ENCODE peak calls at places on chromosomes 6 and 20, in eight cellular contexts. V, F, W, O, K, C, U and J are unnamed samples.

GRCh38 chr20:61940976-61941720 is 124.5 kb downstream of the TAF4 start:
- DNase-seq in U (no peak), V (no peak), O (no peak), F (peak), W (no peak), K (no peak), C (no peak), J (no peak)

GRCh38 chr6:151209071-151209831 is 30.5 kb upstream of the AKAP12 start:
- DNase-seq in K (no peak), U (no peak), W (peak), F (no peak), C (peak), V (peak), O (no peak), J (no peak)

GRCh38 chr6:90139272-90139817 is 157.3 kb downstream of the BACH2 start:
- DNase-seq in K (no peak), F (no peak), V (no peak), C (no peak), W (no peak), O (no peak), U (no peak), J (no peak)

GRCh38 chr20:3174442-3175263 is 1.3 kb upstream of the LZTS3 start:
- DNase-seq in O (no peak), K (no peak), W (peak), U (peak), C (peak), F (no peak), V (peak), J (no peak)

GRCh38 chr6:48826884-48827701 is 636.0 kb downstream of the MMUT start:
- DNase-seq in W (no peak), K (no peak), U (peak), C (peak), O (peak), F (peak), V (peak), J (no peak)

GRCh38 chr6:75458895-75459294 is 34.7 kb downstream of the FILIP1 start:
- DNase-seq in C (no peak), O (no peak), U (no peak), F (no peak), V (peak), K (no peak), W (no peak), J (no peak)

GRCh38 chr6:43990627-43991619 is 136.3 kb downstream of the MRPL14 start:
- DNase-seq in W (peak), F (peak), C (peak), U (no peak), V (peak), K (no peak), O (no peak), J (no peak)

GRCh38 chr20:53447271-53447670 is 146.4 kb downstream of the ZNF217 start:
- DNase-seq in O (no peak), W (no peak), C (no peak), F (no peak), V (no peak), K (no peak), U (no peak), J (no peak)

GRCh38 chr6:158663465-158664167 is 13.8 kb downstream of the SYTL3 start:
- DNase-seq in W (no peak), O (no peak), V (no peak), F (no peak), C (no peak), K (no peak), U (peak), J (no peak)

GRCh38 chr20:32455901-32456701 is 98.0 kb downstream of the ASXL1 start:
- DNase-seq in C (no peak), W (no peak), F (no peak), O (no peak), K (no peak), V (no peak), U (no peak), J (no peak)

GRCh38 chr20:32457476-32457986 is 99.4 kb downstream of the ASXL1 start:
- DNase-seq in W (peak), F (peak), C (peak), V (peak), K (no peak), O (peak), U (no peak), J (no peak)

GRCh38 chr20:32458061-32458836 is 100.1 kb downstream of the ASXL1 start:
- DNase-seq in F (no peak), V (no peak), W (no peak), C (no peak), K (no peak), U (no peak), O (no peak), J (no peak)

GRCh38 chr20:32455171-32455900 is 97.2 kb downstream of the ASXL1 start:
- DNase-seq in K (no peak), F (peak), U (no peak), V (no peak), C (no peak), W (no peak), O (no peak), J (no peak)

GRCh38 chr20:32456869-32457421 is 98.8 kb downstream of the ASXL1 start:
- DNase-seq in K (no peak), F (peak), O (peak), C (peak), U (no peak), V (peak), W (peak), J (no peak)
- H3K4me3 ChIP-seq in K (peak), F (peak), O (peak), C (peak), U (no peak), V (peak), W (peak), J (no peak)

DNA sequence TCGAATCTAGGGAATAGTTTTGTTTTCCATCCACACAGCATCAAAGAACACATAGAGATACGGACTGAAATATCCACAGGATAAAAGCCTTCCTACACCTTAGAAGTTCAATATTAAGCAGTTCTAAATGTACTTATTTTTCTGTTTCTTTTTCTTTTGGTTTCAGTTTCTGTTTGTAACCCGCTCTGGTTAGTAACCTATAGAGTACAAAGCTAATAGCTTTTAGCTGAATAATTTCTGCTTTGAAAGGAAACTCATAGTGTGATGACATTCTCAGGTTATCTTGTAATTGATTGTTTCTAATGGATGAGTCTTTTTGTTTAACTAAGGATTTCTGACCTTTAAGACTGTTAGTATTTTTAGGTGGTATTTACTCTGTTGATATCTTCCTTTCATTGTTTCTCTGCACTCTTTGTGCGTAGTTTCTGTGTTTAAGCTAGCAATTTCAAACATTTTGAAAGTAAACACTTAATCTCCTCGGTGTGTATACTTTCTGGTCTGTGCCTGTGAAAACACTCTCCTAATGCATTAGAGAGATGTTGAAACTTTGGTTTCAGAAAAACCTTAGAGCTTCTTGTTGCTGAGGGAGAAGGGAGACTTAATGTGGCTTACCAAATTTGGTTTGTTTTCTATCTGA is 385.5 kb downstream of the HDGFL1 start:
- DNase-seq in O (no peak), F (no peak), C (peak), U (no peak), W (no peak), V (peak), K (no peak), J (peak)
- H3K4me3 ChIP-seq in O (peak), F (peak), C (peak), U (peak), W (no peak), V (peak), K (peak), J (peak)

GRCh38 chr6:152697634-152698033 is at the start of gene MYCT1:
- DNase-seq in F (no peak), C (no peak), U (no peak), O (no peak), K (no peak), W (no peak), V (no peak), J (no peak)
- H3K4me3 ChIP-seq in F (no peak), C (no peak), U (no peak), O (no peak), K (peak), W (no peak), V (no peak), J (no peak)

GRCh38 chr20:32204485-32205115 is 2.9 kb downstream of the PLAGL2 start:
- DNase-seq in C (no peak), K (no peak), O (no peak), W (no peak), F (no peak), U (peak), V (no peak), J (no peak)
- H3K4me3 ChIP-seq in C (no peak), K (no peak), O (peak), W (no peak), F (no peak), U (no peak), V (no peak), J (no peak)

DNA sequence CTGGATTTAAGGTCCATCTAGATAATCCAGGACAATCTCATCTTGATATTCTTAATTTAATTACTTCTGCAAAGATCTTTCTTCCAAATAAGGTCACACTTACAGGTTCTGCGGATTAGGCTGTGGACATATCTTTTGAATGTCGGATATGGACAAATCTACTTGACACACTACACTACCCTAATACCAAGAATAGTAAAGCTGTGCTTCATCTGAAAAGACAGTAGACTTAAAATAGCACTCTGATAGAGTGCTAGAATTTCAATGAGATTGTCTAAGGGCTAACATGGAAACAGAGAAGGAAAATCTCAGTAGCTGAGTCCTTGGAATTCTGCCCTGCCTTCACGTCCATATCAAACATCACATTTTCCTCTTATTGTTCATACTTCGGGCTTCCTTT is 1238.0 kb downstream of the EPHA7 start:
- DNase-seq in K (no peak), O (no peak), W (no peak), U (no peak), C (no peak), V (no peak), F (no peak), J (no peak)
- H3K4me3 ChIP-seq in K (no peak), O (no peak), W (no peak), U (no peak), C (no peak), V (no peak), F (no peak), J (no peak)

DNA sequence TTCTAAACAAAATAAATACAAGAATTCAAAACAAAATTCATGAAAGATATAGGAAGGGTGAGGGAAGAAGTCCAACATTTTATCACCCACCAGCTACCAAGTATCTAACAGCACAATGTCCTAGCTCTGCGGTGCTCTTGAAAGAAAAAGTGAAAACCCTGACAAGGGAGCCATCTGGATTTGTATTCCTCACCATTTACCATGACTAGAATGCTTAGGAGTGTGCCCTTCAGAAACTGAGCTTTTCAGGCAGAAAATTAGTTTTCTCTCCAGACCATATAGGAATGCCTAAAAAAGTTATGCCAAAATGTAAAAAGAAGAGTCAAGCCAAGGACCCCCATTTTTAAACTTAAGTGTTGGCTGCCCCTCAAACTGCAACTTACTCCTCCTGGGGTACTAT is 4.5 kb downstream of the SNX5 start:
- DNase-seq in F (no peak), O (no peak), K (no peak), U (no peak), W (no peak), C (no peak), V (no peak), J (no peak)
- H3K4me3 ChIP-seq in F (no peak), O (peak), K (no peak), U (no peak), W (no peak), C (no peak), V (no peak), J (no peak)

DNA sequence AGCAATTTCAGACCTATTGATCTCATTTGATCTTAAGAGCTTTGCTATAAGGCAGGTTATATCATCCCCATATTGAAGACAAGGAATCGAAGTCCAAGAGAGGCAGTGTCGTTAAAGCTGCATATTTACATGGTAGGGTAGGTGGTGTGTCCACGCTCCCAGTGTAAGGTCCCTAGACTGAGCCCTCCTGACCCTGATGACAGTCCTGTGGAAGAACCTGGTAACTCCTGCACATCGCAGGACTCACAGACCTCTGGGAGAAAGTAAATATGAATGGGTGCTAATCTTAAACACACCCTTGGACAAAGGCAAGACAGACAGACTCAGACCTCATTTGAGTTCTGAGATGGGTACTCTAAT is 602 bp upstream of the HLA-DPB1 start:
- DNase-seq in C (no peak), F (no peak), U (no peak), O (peak), K (no peak), W (no peak), V (no peak), J (no peak)
- H3K4me3 ChIP-seq in C (no peak), F (no peak), U (no peak), O (peak), K (no peak), W (no peak), V (no peak), J (no peak)